ENCODE peak calls at places on chromosome 3, in nine cellular contexts. N is spleen, J is sigmoid colon, A is HepG2, L is transverse colon, C is HCT116, Q is breast epithelium, M is prostate gland, I is SK-N-SH. U is an unnamed sample. For H3K4me1, the result is how much of the 10 kb centered on the place peaks cover.

GRCh38 chr3:41065340-41065739 is 134.0 kb upstream of the CTNNB1 start:
- DNase-seq in I (no peak), M (no peak), J (no peak), C (no peak), N (no peak), A (no peak), Q (no peak), L (no peak), U (no peak)

GRCh38 chr3:195041871-195042740 is 228.9 kb downstream of the XXYLT1 start:
- DNase-seq in Q (no peak), M (no peak), L (no peak), I (no peak), N (no peak), J (no peak), C (no peak), A (no peak), U (no peak)

GRCh38 chr3:95280711-95281352 is 1218.0 kb downstream of the NSUN3 start:
- DNase-seq in J (no peak), N (no peak), A (no peak), M (no peak), L (no peak), I (no peak), Q (no peak), C (no peak), U (no peak)

GRCh38 chr3:108053025-108053424 is 37.8 kb downstream of the CD47 start:
- DNase-seq in J (no peak), I (no peak), L (no peak), C (no peak), M (peak), Q (peak), A (no peak), N (no peak), U (no peak)

GRCh38 chr3:49657208-49657915 is 16.8 kb upstream of the APEH start:
- DNase-seq in C (no peak), Q (no peak), M (no peak), N (no peak), A (no peak), J (no peak), I (no peak), L (no peak), U (no peak)

GRCh38 chr3:183114374-183114773 is 15.1 kb upstream of the MCCC1 start:
- DNase-seq in I (peak), M (no peak), A (no peak), N (no peak), J (no peak), L (no peak), C (no peak), Q (no peak), U (no peak)

GRCh38 chr3:8578282-8578681 is 66.3 kb downstream of the SSUH2 start:
- DNase-seq in N (no peak), J (no peak), L (no peak), M (no peak), I (no peak), Q (no peak), A (no peak), C (no peak), U (no peak)

GRCh38 chr3:45606991-45607712 is 12.6 kb downstream of the LIMD1 start:
- DNase-seq in M (no peak), Q (no peak), A (no peak), J (peak), C (no peak), L (no peak), N (peak), I (no peak), U (no peak)

GRCh38 chr3:123383101-123384053 is 65.5 kb downstream of the ADCY5 start:
- DNase-seq in L (no peak), J (peak), A (no peak), M (no peak), I (peak), Q (no peak), N (no peak), C (no peak), U (no peak)

GRCh38 chr3:51422211-51422610 is 31.1 kb downstream of the RBM15B start:
- DNase-seq in Q (no peak), J (no peak), A (no peak), M (no peak), I (no peak), N (no peak), C (no peak), L (no peak), U (no peak)

GRCh38 chr3:133927543-133928066 is 31.9 kb upstream of the RAB6B start:
- DNase-seq in L (peak), J (no peak), C (no peak), A (no peak), I (peak), N (peak), M (peak), Q (no peak), U (peak)

GRCh38 chr3:139529624-139530023 is 9.9 kb downstream of the RBP1 start:
- DNase-seq in M (no peak), C (no peak), L (no peak), I (no peak), N (no peak), J (no peak), A (no peak), Q (no peak), U (no peak)

GRCh38 chr3:5022966-5023776 is 43.9 kb downstream of the BHLHE40 start:
- DNase-seq in L (no peak), A (peak), I (no peak), N (no peak), M (no peak), J (peak), Q (peak), C (peak), U (no peak)
- TF ChIP-seq POLR2AphosphoS5 in L (no peak), A (no peak), I (no peak), N (no peak), M (no peak), J (peak), Q (peak), C (peak), U (peak)

DNA sequence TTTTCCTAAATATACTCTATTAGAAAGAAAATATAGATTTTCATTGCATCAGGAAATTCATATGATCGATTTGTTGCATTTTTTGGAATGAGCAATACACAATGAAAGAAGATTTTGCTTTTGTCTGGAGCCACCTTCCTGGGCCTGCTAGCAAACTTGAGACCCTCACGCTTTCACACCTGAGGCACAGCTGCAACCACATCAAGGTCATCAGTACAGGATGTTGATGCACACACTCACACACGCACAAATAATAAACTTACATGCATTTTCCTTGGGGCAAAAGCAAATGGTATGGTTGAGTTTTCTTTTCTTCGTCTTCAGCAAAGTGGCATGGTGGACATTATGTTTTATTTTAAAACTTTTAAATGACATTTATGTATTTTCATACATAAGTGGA is 64.8 kb upstream of the SATB1 start:
- DNase-seq in Q (no peak), I (no peak), A (no peak), J (no peak), M (no peak), C (no peak), N (no peak), L (no peak), U (no peak)
- H3K4me1 ChIP-seq in Q (under half), I (under half), A (under half), J (under half), M (under half), C (under half), N (under half), L (under half), U (under half)

GRCh38 chr3:54773251-54773650 is 154.6 kb downstream of the LRTM1 start:
- DNase-seq in Q (no peak), A (no peak), M (no peak), I (no peak), J (no peak), C (no peak), N (no peak), L (no peak), U (peak)
- TF ChIP-seq POLR2AphosphoS5 in Q (no peak), A (no peak), M (no peak), I (no peak), J (no peak), C (no peak), N (no peak), L (no peak), U (no peak)

GRCh38 chr3:64681015-64681414 is 6.8 kb downstream of the ADAMTS9 start:
- DNase-seq in I (no peak), C (no peak), M (no peak), L (no peak), J (no peak), N (no peak), A (no peak), Q (no peak), U (peak)

GRCh38 chr3:64684715-64685261 is 3.0 kb downstream of the ADAMTS9 start:
- DNase-seq in N (no peak), C (no peak), M (peak), J (peak), A (no peak), I (peak), L (peak), Q (peak), U (no peak)

GRCh38 chr3:64680334-64680733 is 7.5 kb downstream of the ADAMTS9 start:
- DNase-seq in I (no peak), J (no peak), Q (no peak), L (no peak), C (no peak), N (no peak), A (no peak), M (no peak), U (peak)

GRCh38 chr3:64685331-64685799 is 2.4 kb downstream of the ADAMTS9 start:
- DNase-seq in L (peak), N (peak), Q (no peak), M (peak), A (no peak), J (peak), C (no peak), I (peak), U (no peak)

GRCh38 chr3:64681827-64682226 is 6.0 kb downstream of the ADAMTS9 start:
- DNase-seq in N (no peak), L (no peak), A (no peak), M (no peak), C (no peak), I (no peak), Q (no peak), J (no peak), U (no peak)
- H3K4me1 ChIP-seq in N (under half), L (under half), A (under half), M (under half), C (under half), I (under half), Q (under half), J (under half), U (half or more)

DNA sequence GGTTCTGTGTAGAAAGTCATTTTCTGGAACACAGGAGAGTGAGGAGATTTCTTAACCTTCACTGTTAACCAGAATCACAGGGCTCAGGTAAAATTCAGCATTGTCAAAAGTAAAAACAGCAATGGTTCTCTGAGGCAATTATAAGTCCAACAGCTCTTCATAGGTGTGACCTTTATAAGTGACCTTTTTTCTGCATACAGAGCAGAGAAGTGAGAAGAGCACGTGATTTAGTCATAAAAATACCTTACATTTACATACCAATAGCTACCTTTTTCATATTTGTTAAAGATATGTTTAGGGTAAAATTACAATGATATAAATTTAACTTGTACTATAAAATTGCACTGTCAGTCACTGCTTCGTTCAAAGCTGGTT is 36.2 kb upstream of the ZKSCAN7 start:
- DNase-seq in I (no peak), J (no peak), A (no peak), M (no peak), C (no peak), Q (no peak), L (no peak), N (no peak), U (no peak)
- TF ChIP-seq POLR2AphosphoS5 in I (no peak), J (no peak), A (no peak), M (no peak), C (no peak), Q (no peak), L (no peak), N (no peak), U (no peak)

GRCh38 chr3:53234841-53235232 is 21.0 kb downstream of the TKT start:
- DNase-seq in N (no peak), L (no peak), C (no peak), A (no peak), J (no peak), M (no peak), Q (no peak), I (no peak), U (no peak)

GRCh38 chr3:53234130-53234840 is 21.5 kb downstream of the TKT start:
- DNase-seq in J (no peak), C (no peak), A (no peak), I (no peak), L (no peak), M (no peak), N (no peak), Q (no peak), U (no peak)

GRCh38 chr3:53236112-53236841 is 19.5 kb downstream of the TKT start:
- DNase-seq in J (peak), N (peak), L (peak), A (peak), C (peak), Q (no peak), M (peak), I (no peak), U (no peak)

GRCh38 chr3:53238051-53238850 is 17.6 kb downstream of the TKT start:
- DNase-seq in A (peak), M (peak), N (no peak), C (peak), J (no peak), I (no peak), L (peak), Q (peak), U (no peak)

DNA sequence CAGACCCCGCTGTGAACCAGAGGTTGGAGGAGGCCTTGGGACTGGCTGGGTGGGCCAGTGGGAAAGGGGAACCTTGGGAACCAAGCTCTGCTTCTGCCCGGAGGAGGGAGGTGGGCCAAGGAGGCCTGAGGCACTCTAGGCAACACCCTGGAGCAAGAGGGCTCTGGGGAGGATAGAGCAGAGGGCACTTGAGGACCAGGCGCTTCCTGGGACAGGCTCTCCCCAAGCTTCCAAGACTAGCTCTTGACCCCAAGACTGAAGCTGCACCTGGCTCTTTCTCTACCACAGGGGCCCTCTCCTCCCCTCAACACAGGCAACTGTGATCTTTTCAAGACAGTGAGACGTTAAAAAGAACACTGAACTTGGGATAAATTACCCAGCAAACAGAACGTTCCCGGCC is 20.3 kb downstream of the TKT start:
- DNase-seq in I (no peak), C (no peak), M (no peak), Q (no peak), N (no peak), L (no peak), A (no peak), J (no peak), U (no peak)
- H3K4me1 ChIP-seq in I (under half), C (half or more), M (under half), Q (under half), N (half or more), L (under half), A (under half), J (under half), U (half or more)

U was measured in esophagus muscularis mucosa.